ENCODE peak calls at places on chromosomes 5 and 9, in seven cellular contexts. F is neural progenitor cell, T is GM23248, M is MM.1S, V is OCI-LY7, W is HCT116, I is GM23338. E is an unnamed sample.

GRCh38 chr9:86257406-86257805 is 2.1 kb downstream of the C9orf153 start:
- DNase-seq in M (no peak), T (no peak), I (no peak), F (no peak), V (no peak), W (no peak), E (no peak)

GRCh38 chr9:83538172-83538889 is at the start of gene FRMD3:
- DNase-seq in F (peak), V (no peak), W (peak), M (peak), T (peak), I (peak), E (peak)

GRCh38 chr5:58208674-58209073 is 251.2 kb downstream of the PLK2 start:
- DNase-seq in T (no peak), M (no peak), F (no peak), V (no peak), W (no peak), I (no peak), E (no peak)

GRCh38 chr9:21591221-21592062 is 109.3 kb upstream of the IFNE start:
- DNase-seq in M (no peak), T (peak), I (peak), W (peak), F (peak), V (no peak), E (peak)

GRCh38 chr9:27348785-27349489 is 52.0 kb upstream of the EQTN start:
- DNase-seq in I (no peak), W (no peak), M (no peak), T (no peak), V (no peak), F (no peak), E (no peak)

GRCh38 chr9:133715295-133715865 is 22.8 kb downstream of the SARDH start:
- DNase-seq in M (no peak), I (no peak), W (no peak), F (no peak), T (no peak), V (no peak), E (no peak)

GRCh38 chr5:142078251-142078650 is 30.3 kb upstream of the NDFIP1 start:
- DNase-seq in M (no peak), F (peak), T (no peak), I (no peak), W (no peak), V (no peak), E (no peak)

GRCh38 chr5:76757049-76757448 is 41.1 kb downstream of the F2R start:
- DNase-seq in M (no peak), I (no peak), F (no peak), T (no peak), V (no peak), W (no peak), E (no peak)

GRCh38 chr9:97710356-97711222 is 13.4 kb upstream of the XPA start:
- DNase-seq in F (peak), T (peak), V (peak), M (peak), W (peak), I (peak), E (peak)

GRCh38 chr5:112682621-112683061 is 55.0 kb upstream of the APC start:
- DNase-seq in W (no peak), F (no peak), I (no peak), M (no peak), V (no peak), T (peak), E (peak)

GRCh38 chr5:59660737-59661136 is 232.8 kb downstream of the PDE4D start:
- DNase-seq in I (peak), F (no peak), T (peak), V (peak), M (peak), W (no peak), E (peak)

GRCh38 chr5:79753087-79753486 is 63.5 kb downstream of the CMYA5 start:
- DNase-seq in V (no peak), I (no peak), M (no peak), F (no peak), W (no peak), T (no peak), E (no peak)

GRCh38 chr5:10111575-10111974 is 138.1 kb downstream of the ATPSCKMT start:
- DNase-seq in F (peak), W (peak), M (peak), V (peak), T (peak), I (peak), E (peak)

GRCh38 chr5:1641041-1641440 is 117.3 kb upstream of the LPCAT1 start:
- DNase-seq in M (no peak), I (no peak), F (no peak), V (no peak), W (no peak), T (no peak), E (no peak)

GRCh38 chr9:121399126-121399882 is 29.3 kb upstream of the STOM start:
- DNase-seq in M (no peak), W (no peak), T (peak), I (no peak), F (no peak), V (no peak), E (no peak)

GRCh38 chr5:16544607-16545374 is 72.0 kb downstream of the RETREG1 start:
- DNase-seq in M (no peak), T (peak), I (no peak), W (no peak), F (no peak), V (no peak), E (no peak)

GRCh38 chr9:132742821-132743311 is 72.6 kb downstream of the GTF3C4 start:
- DNase-seq in T (no peak), F (no peak), W (no peak), V (no peak), I (peak), M (no peak), E (no peak)

GRCh38 chr5:87020099-87020934 is 247.4 kb upstream of the RASA1 start:
- DNase-seq in F (peak), W (no peak), V (peak), I (no peak), T (peak), M (peak), E (peak)

GRCh38 chr5:154642499-154643245 is 112.5 kb upstream of the LARP1 start:
- DNase-seq in F (peak), W (peak), I (peak), T (peak), V (no peak), M (peak), E (peak)

GRCh38 chr9:91151014-91151740 is 210.5 kb downstream of the AUH start:
- DNase-seq in T (peak), I (no peak), W (no peak), M (peak), F (no peak), V (no peak), E (no peak)

GRCh38 chr9:121773954-121774714 is 122.7 kb downstream of the DAB2IP start:
- DNase-seq in I (no peak), V (no peak), W (no peak), F (no peak), T (no peak), M (no peak), E (no peak)

GRCh38 chr5:111742166-111742565 is 14.8 kb downstream of the NREP start:
- DNase-seq in W (no peak), M (no peak), T (no peak), F (no peak), I (no peak), V (no peak), E (no peak)

GRCh38 chr9:126723807-126724172 is 81.0 kb upstream of the ZBTB43 start:
- DNase-seq in F (peak), M (no peak), W (no peak), T (no peak), I (peak), V (peak), E (no peak)
- H3K4me3 ChIP-seq in F (peak), M (no peak), W (no peak), T (no peak), I (peak), V (peak), E (no peak)

GRCh38 chr5:180207593-180207992 is 1.4 kb downstream of the RASGEF1C start:
- DNase-seq in T (no peak), V (no peak), M (no peak), W (no peak), F (peak), I (peak), E (no peak)

GRCh38 chr5:180210961-180211760 is 2.1 kb upstream of the RASGEF1C start:
- DNase-seq in I (no peak), V (no peak), T (no peak), M (no peak), F (no peak), W (no peak), E (no peak)

GRCh38 chr5:180208038-180208434 is 975 bp downstream of the RASGEF1C start:
- DNase-seq in T (no peak), F (peak), V (no peak), W (no peak), I (peak), M (no peak), E (no peak)

GRCh38 chr5:180208435-180209081 is 453 bp downstream of the RASGEF1C start:
- DNase-seq in W (no peak), V (no peak), F (peak), I (peak), M (no peak), T (peak), E (peak)

DNA sequence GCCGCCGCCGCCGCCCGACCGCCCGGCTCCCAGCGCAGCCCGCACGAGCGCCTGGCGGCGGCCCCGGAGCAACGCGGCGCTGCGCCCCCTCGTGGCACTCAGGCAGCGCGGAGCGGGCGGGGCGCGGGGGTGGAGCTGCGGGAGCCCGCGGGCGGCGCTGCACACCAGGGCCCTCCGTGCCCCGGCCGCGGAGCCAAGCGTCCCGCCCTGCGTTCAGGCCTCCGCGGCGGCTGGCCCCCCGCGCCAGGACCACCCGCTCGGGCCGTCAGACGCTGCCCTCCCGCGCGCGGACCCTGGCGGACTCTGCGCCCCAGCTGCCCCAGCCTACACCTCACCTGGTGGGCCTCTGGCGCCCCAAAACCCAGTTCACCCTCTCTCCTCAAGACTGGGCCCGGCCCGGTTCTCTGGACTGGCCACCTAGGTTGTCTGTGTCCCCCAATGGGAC is at the start of gene RASGEF1C:
- DNase-seq in M (no peak), T (peak), I (peak), F (peak), W (peak), V (no peak), E (peak)
- TF ChIP-seq EZH2phosphoT487 in M (no peak), T (no peak), I (no peak), F (no peak), W (no peak), V (no peak), E (no peak)

GRCh38 chr9:124594673-124595072 is 87.5 kb upstream of the NR5A1 start:
- DNase-seq in W (no peak), F (peak), M (no peak), I (peak), T (no peak), V (no peak), E (no peak)
- H3K4me3 ChIP-seq in W (no peak), F (peak), M (no peak), I (peak), T (no peak), V (no peak), E (no peak)

DNA sequence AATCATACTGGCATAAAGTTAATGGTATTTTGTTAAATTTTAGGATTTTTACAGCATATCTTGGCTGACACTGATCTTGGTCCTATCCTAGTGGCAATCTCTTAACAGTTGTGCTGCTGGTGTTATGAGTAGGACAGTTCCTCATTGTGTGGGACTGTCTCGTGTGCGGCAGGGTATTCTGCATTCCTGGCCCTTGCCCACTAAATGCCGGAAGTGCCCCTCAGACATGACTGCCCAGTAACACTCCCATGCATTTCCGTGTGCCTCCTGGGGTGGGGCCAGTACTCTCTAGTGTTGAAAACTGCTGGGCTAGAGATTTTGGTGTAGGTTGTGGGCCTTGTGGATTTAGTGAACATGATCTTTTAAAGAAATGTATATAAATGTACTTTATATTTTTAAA is 227.1 kb upstream of the DMRT1 start:
- DNase-seq in V (no peak), F (no peak), W (no peak), M (no peak), I (no peak), T (peak), E (no peak)
- TF ChIP-seq EZH2phosphoT487 in V (no peak), F (no peak), W (no peak), M (no peak), I (no peak), T (no peak), E (no peak)

DNA sequence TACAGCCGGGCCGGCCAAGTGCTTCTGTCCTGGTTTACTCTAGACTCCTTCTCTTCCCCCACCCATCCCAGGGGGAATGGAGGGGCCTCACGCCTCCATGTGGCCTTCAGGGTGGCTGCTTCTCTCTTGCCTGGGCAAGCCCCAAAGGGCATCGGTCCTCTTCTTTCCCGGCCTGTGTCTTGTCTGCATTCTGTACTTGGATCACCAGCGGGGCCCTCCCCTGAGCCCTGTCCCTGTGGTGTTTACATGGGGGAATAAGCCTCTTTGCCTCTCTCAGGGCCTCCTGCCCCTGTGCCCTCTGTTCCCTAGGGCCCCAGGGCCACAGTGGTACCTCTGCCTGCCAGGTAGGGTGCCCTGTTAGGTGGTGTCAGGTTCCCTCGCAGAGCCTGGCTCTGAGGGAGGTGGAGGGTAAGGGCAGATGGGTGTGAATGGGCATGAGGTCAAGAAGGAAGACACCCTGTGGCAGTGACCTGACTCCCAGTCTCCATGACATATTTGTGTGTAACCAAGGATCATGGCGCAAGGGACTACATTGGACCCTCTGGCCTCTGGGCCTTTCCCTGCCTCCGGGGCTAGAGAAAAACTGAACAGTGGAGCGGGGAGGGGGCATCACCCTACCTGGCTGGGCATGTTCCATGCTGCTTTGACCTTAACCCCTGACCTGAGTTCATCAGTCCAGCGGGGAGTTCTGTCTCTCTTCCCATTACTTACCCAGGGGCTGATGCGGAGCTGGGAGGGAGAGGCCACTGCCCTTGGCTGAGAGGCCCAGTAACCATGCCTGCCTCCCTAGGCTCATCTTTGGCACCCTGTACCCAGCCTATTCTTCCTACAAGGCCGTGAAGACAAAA is 1.6 kb downstream of the REEP2 start:
- DNase-seq in I (no peak), V (no peak), F (no peak), W (no peak), M (no peak), T (no peak), E (no peak)
- H3K4me3 ChIP-seq in I (peak), V (no peak), F (peak), W (no peak), M (no peak), T (no peak), E (no peak)

GRCh38 chr5:178398856-178399722 is 166.5 kb upstream of the PHYKPL start:
- DNase-seq in F (no peak), I (no peak), T (no peak), M (no peak), V (no peak), W (no peak), E (no peak)
- TF ChIP-seq EZH2phosphoT487 in F (no peak), I (no peak), T (no peak), M (no peak), V (no peak), W (no peak), E (no peak)

GRCh38 chr5:129460951-129461815 is 1.1 kb downstream of the ADAMTS19 start:
- DNase-seq in I (peak), W (no peak), F (peak), T (peak), M (peak), V (no peak), E (peak)
- H3K4me3 ChIP-seq in I (peak), W (no peak), F (peak), T (no peak), M (peak), V (no peak), E (peak)

DNA sequence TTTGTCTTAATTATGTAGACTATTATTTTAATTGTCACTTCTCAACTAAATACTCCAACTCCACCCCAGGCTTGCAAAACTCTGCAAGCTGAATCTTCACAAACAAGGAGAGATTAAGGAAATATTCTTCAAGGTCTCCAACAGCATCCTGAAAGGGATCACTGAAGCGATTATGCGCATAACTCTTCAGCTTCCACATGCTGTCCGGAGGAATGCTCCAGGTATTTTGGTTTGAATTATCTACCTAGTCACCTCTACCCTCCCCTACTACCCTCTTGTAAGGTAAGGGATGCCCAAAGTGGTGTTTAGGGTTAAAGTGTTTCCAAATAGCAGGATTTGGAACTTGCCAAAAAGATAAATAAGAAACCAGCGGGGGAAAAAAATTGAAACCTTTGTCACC is 11.7 kb downstream of the PTCH1 start:
- DNase-seq in V (no peak), F (peak), I (peak), T (no peak), W (no peak), M (no peak), E (no peak)
- TF ChIP-seq EZH2phosphoT487 in V (no peak), F (no peak), I (no peak), T (no peak), W (no peak), M (no peak), E (no peak)

E was measured in PC-3.